ENCODE peak calls at places on chromosomes 6 and 20, in eight cellular contexts. One of them, this sample, is unnamed. For H3K27me3, the result is how much of the 10 kb centered on the place peaks cover.

GRCh38 chr6:15036690-15037245 is 209.1 kb upstream of the JARID2 start:
- DNase-seq in BJ: no peak
- DNase-seq in right atrium auricular region: peak
- DNase-seq in lung: no peak
- DNase-seq in MM.1S: no peak
- DNase-seq in ascending aorta: no peak
- DNase-seq in neural progenitor cell: peak
- DNase-seq in right lobe of liver: peak
- DNase-seq in this sample: no peak

GRCh38 chr20:62675156-62675871 is 33.0 kb downstream of the SLCO4A1 start:
- DNase-seq in BJ: no peak
- DNase-seq in MM.1S: no peak
- DNase-seq in lung: no peak
- DNase-seq in right atrium auricular region: no peak
- DNase-seq in right lobe of liver: no peak
- DNase-seq in ascending aorta: no peak
- DNase-seq in neural progenitor cell: no peak
- DNase-seq in this sample: no peak

GRCh38 chr20:20594171-20594530 is 118.3 kb downstream of the RALGAPA2 start:
- DNase-seq in right atrium auricular region: no peak
- DNase-seq in ascending aorta: no peak
- DNase-seq in lung: no peak
- DNase-seq in right lobe of liver: no peak
- DNase-seq in MM.1S: peak
- DNase-seq in BJ: no peak
- DNase-seq in neural progenitor cell: peak
- DNase-seq in this sample: no peak

GRCh38 chr6:13505345-13505734 is 17.9 kb upstream of the GFOD1 start:
- DNase-seq in right atrium auricular region: no peak
- DNase-seq in neural progenitor cell: no peak
- DNase-seq in right lobe of liver: no peak
- DNase-seq in MM.1S: no peak
- DNase-seq in lung: no peak
- DNase-seq in ascending aorta: no peak
- DNase-seq in BJ: no peak
- DNase-seq in this sample: no peak

GRCh38 chr6:168387426-168387825 is 53.6 kb upstream of the SMOC2 start:
- DNase-seq in BJ: no peak
- DNase-seq in neural progenitor cell: no peak
- DNase-seq in ascending aorta: no peak
- DNase-seq in right lobe of liver: no peak
- DNase-seq in right atrium auricular region: no peak
- DNase-seq in lung: no peak
- DNase-seq in MM.1S: no peak
- DNase-seq in this sample: no peak

GRCh38 chr6:104640141-104640700 is 219.5 kb downstream of the HACE1 start:
- DNase-seq in MM.1S: no peak
- DNase-seq in neural progenitor cell: no peak
- DNase-seq in lung: no peak
- DNase-seq in BJ: no peak
- DNase-seq in right lobe of liver: no peak
- DNase-seq in ascending aorta: no peak
- DNase-seq in right atrium auricular region: no peak
- DNase-seq in this sample: no peak

GRCh38 chr6:156065838-156066237 is 610.2 kb upstream of the NOX3 start:
- DNase-seq in MM.1S: no peak
- DNase-seq in BJ: no peak
- DNase-seq in ascending aorta: no peak
- DNase-seq in right lobe of liver: no peak
- DNase-seq in neural progenitor cell: no peak
- DNase-seq in right atrium auricular region: no peak
- DNase-seq in lung: no peak
- DNase-seq in this sample: no peak

GRCh38 chr6:35170166-35170565 is 29.0 kb upstream of the TCP11 start:
- DNase-seq in lung: no peak
- DNase-seq in ascending aorta: no peak
- DNase-seq in right lobe of liver: no peak
- DNase-seq in right atrium auricular region: no peak
- DNase-seq in neural progenitor cell: no peak
- DNase-seq in BJ: no peak
- DNase-seq in MM.1S: no peak
- DNase-seq in this sample: no peak

GRCh38 chr20:610130-611046 is at the start of gene TCF15:
- DNase-seq in right lobe of liver: no peak
- DNase-seq in lung: no peak
- DNase-seq in right atrium auricular region: no peak
- DNase-seq in ascending aorta: no peak
- DNase-seq in BJ: no peak
- DNase-seq in MM.1S: no peak
- DNase-seq in neural progenitor cell: peak
- DNase-seq in this sample: no peak

GRCh38 chr6:32439708-32440214 is at the start of gene HLA-DRA:
- DNase-seq in ascending aorta: no peak
- DNase-seq in right atrium auricular region: no peak
- DNase-seq in MM.1S: peak
- DNase-seq in neural progenitor cell: peak
- DNase-seq in right lobe of liver: no peak
- DNase-seq in lung: peak
- DNase-seq in BJ: peak
- DNase-seq in this sample: no peak

GRCh38 chr20:3109350-3110302 is 25.1 kb upstream of the AVP start:
- DNase-seq in BJ: no peak
- DNase-seq in neural progenitor cell: no peak
- DNase-seq in right atrium auricular region: no peak
- DNase-seq in ascending aorta: no peak
- DNase-seq in lung: no peak
- DNase-seq in right lobe of liver: no peak
- DNase-seq in MM.1S: no peak
- DNase-seq in this sample: no peak

GRCh38 chr6:167827588-167828324 is 1.0 kb downstream of the AFDN start:
- DNase-seq in lung: peak
- DNase-seq in right atrium auricular region: no peak
- DNase-seq in ascending aorta: no peak
- DNase-seq in BJ: no peak
- DNase-seq in MM.1S: peak
- DNase-seq in right lobe of liver: peak
- DNase-seq in neural progenitor cell: peak
- DNase-seq in this sample: no peak

GRCh38 chr20:48736231-48736630 is 91.6 kb downstream of the PREX1 start:
- DNase-seq in lung: no peak
- DNase-seq in ascending aorta: no peak
- DNase-seq in right atrium auricular region: no peak
- DNase-seq in neural progenitor cell: no peak
- DNase-seq in BJ: no peak
- DNase-seq in MM.1S: no peak
- DNase-seq in right lobe of liver: no peak
- DNase-seq in this sample: no peak

GRCh38 chr20:41540916-41541315 is 77.3 kb downstream of the CHD6 start:
- DNase-seq in BJ: peak
- DNase-seq in ascending aorta: no peak
- DNase-seq in lung: no peak
- DNase-seq in MM.1S: no peak
- DNase-seq in right atrium auricular region: no peak
- DNase-seq in neural progenitor cell: no peak
- DNase-seq in right lobe of liver: no peak
- DNase-seq in this sample: no peak

GRCh38 chr6:154179443-154179842 is 140.4 kb downstream of the OPRM1 start:
- DNase-seq in right atrium auricular region: no peak
- DNase-seq in ascending aorta: no peak
- DNase-seq in BJ: no peak
- DNase-seq in neural progenitor cell: no peak
- DNase-seq in right lobe of liver: no peak
- DNase-seq in MM.1S: no peak
- DNase-seq in lung: no peak
- DNase-seq in this sample: no peak

DNA sequence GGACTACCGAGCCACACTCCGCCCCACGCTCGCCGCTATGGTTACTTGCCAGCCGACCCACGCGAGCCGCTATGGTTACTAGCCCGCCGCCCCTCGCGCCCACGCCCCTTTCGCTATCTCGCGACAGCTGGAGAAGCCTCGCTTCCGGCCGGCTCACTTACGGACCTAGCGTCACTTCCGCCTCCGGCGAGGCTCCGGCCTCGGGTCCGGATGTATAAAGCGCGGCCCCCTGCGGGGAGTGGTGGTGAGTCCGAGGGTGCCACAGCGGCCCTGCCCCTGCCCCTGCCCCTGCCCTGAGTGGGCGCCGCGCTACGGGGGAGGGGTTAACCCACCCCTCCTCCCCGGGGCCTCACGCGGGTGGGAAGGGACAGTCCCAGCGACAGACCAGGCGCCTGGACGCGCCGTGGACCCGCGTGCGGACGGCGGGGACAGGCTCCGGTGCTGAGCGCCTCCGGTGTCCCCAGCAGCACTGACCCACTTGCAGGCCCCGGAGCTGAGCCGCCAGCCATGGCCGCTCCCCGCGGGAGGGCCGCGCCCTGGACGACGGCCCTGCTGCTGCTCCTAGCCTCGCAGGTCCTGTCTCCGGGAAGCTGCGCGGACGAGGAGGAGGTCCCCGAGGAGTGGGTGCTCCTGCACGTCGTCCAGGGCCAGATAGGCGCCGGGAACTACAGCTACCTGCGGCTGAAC is at the start of the genes C6orf120 and WDR27:
- DNase-seq in right atrium auricular region: peak
- DNase-seq in ascending aorta: peak
- DNase-seq in MM.1S: peak
- DNase-seq in BJ: peak
- DNase-seq in right lobe of liver: peak
- DNase-seq in neural progenitor cell: peak
- DNase-seq in lung: peak
- DNase-seq in this sample: peak
- TF ChIP-seq CTCF in right atrium auricular region: no peak
- TF ChIP-seq CTCF in ascending aorta: no peak
- TF ChIP-seq CTCF in MM.1S: no peak
- TF ChIP-seq CTCF in BJ: peak
- TF ChIP-seq CTCF in right lobe of liver: no peak
- TF ChIP-seq CTCF in neural progenitor cell: no peak
- TF ChIP-seq CTCF in lung: no peak
- TF ChIP-seq CTCF in this sample: no peak

GRCh38 chr20:17427646-17428045 is 103.5 kb downstream of the BFSP1 start:
- DNase-seq in lung: no peak
- DNase-seq in neural progenitor cell: no peak
- DNase-seq in right lobe of liver: no peak
- DNase-seq in MM.1S: no peak
- DNase-seq in right atrium auricular region: no peak
- DNase-seq in ascending aorta: no peak
- DNase-seq in BJ: no peak
- DNase-seq in this sample: no peak
- H3K27me3 ChIP-seq in lung: under half
- H3K27me3 ChIP-seq in neural progenitor cell: under half
- H3K27me3 ChIP-seq in right lobe of liver: under half
- H3K27me3 ChIP-seq in MM.1S: under half
- H3K27me3 ChIP-seq in right atrium auricular region: under half
- H3K27me3 ChIP-seq in ascending aorta: under half
- H3K27me3 ChIP-seq in BJ: under half
- H3K27me3 ChIP-seq in this sample: under half

GRCh38 chr6:93418448-93419303 is 683 bp downstream of the EPHA7 start:
- DNase-seq in MM.1S: peak
- DNase-seq in right atrium auricular region: no peak
- DNase-seq in BJ: no peak
- DNase-seq in right lobe of liver: peak
- DNase-seq in neural progenitor cell: peak
- DNase-seq in lung: peak
- DNase-seq in ascending aorta: no peak
- DNase-seq in this sample: no peak

GRCh38 chr6:93419304-93420162 is at the start of gene EPHA7:
- DNase-seq in MM.1S: peak
- DNase-seq in neural progenitor cell: peak
- DNase-seq in BJ: peak
- DNase-seq in ascending aorta: peak
- DNase-seq in right lobe of liver: peak
- DNase-seq in right atrium auricular region: peak
- DNase-seq in lung: peak
- DNase-seq in this sample: no peak

GRCh38 chr6:93416575-93417420 is 2.6 kb downstream of the EPHA7 start:
- DNase-seq in right lobe of liver: peak
- DNase-seq in BJ: no peak
- DNase-seq in neural progenitor cell: peak
- DNase-seq in MM.1S: peak
- DNase-seq in lung: no peak
- DNase-seq in ascending aorta: no peak
- DNase-seq in right atrium auricular region: no peak
- DNase-seq in this sample: no peak

GRCh38 chr6:93418113-93418447 is 1.3 kb downstream of the EPHA7 start:
- DNase-seq in ascending aorta: no peak
- DNase-seq in neural progenitor cell: no peak
- DNase-seq in right atrium auricular region: no peak
- DNase-seq in BJ: no peak
- DNase-seq in right lobe of liver: no peak
- DNase-seq in MM.1S: no peak
- DNase-seq in lung: no peak
- DNase-seq in this sample: no peak

DNA sequence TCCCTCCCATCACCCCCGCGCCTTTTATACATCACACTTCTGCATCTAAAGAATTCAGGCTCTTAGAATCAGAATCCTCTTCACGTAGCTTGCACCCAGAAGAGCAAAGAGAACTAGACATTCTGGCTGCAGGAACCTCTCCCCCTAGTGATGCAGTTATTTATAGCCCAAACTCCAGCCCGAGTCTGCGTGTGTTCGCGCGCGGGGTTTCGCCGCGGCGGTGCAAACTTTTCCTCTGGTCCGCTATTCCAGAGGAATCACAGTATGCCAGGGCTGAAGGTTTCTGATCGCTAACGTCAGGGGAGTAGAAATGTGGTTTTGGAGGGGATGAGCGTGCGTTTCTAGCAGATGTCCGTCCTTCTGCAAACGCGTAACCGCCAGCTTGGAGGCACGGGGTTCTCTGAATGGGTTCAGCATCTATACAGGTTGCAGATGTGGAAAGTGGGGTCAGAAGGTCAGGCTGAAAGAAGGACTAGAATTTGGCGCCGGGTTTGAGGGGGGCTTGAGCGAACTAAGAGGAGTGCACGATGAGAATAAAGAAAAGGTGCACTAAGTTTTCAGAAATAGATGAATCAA is 1.9 kb downstream of the EPHA7 start:
- DNase-seq in lung: no peak
- DNase-seq in ascending aorta: no peak
- DNase-seq in BJ: no peak
- DNase-seq in MM.1S: peak
- DNase-seq in neural progenitor cell: no peak
- DNase-seq in right lobe of liver: no peak
- DNase-seq in right atrium auricular region: no peak
- DNase-seq in this sample: no peak
- H3K4me3 ChIP-seq in lung: peak
- H3K4me3 ChIP-seq in ascending aorta: peak
- H3K4me3 ChIP-seq in BJ: no peak
- H3K4me3 ChIP-seq in MM.1S: peak
- H3K4me3 ChIP-seq in neural progenitor cell: peak
- H3K4me3 ChIP-seq in right lobe of liver: no peak
- H3K4me3 ChIP-seq in right atrium auricular region: peak
- H3K4me3 ChIP-seq in this sample: peak

DNA sequence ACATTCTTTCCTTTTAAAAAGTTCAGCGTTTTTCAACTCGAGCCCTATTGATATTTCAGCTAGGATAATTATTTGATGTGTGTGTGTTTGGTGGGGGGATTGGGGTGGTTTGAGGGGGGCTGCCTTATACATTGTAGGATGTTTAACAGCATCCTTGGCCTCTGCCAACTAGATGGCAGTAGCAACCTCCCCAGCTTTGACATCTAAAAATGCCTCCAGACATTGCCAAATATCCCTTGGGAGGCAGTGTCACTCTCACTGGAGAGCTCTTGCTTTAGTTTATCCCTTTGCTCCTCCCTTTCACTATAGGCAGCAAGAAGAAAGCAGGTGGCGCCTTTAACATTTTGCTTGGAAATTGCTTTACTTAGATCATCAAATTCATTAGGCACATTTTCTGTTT is 14.6 kb upstream of the TP53TG5 start:
- DNase-seq in neural progenitor cell: no peak
- DNase-seq in lung: no peak
- DNase-seq in MM.1S: no peak
- DNase-seq in BJ: no peak
- DNase-seq in right lobe of liver: no peak
- DNase-seq in right atrium auricular region: no peak
- DNase-seq in ascending aorta: no peak
- DNase-seq in this sample: no peak
- TF ChIP-seq CTCF in neural progenitor cell: no peak
- TF ChIP-seq CTCF in lung: no peak
- TF ChIP-seq CTCF in MM.1S: no peak
- TF ChIP-seq CTCF in BJ: no peak
- TF ChIP-seq CTCF in right lobe of liver: no peak
- TF ChIP-seq CTCF in right atrium auricular region: no peak
- TF ChIP-seq CTCF in ascending aorta: no peak
- TF ChIP-seq CTCF in this sample: no peak

This sample was measured in esophagus squamous epithelium.